ENCODE peak calls at places on chromosomes 1 and 21, in four cellular contexts. T, D, I and F are unnamed samples. For H3K4me1, the result is how much of the 10 kb centered on the place peaks cover.

GRCh38 chr21:29424728-29425127 is 126.0 kb downstream of the BACH1 start:
- DNase-seq in I (no peak), D (no peak), T (no peak), F (no peak)

GRCh38 chr1:92411511-92411910 is 75.2 kb downstream of the GFI1 start:
- DNase-seq in I (no peak), T (no peak), D (no peak), F (no peak)

GRCh38 chr1:40341509-40342380 is 24.7 kb upstream of the COL9A2 start:
- DNase-seq in T (no peak), D (no peak), I (no peak), F (no peak)

GRCh38 chr21:25127007-25127406 is 480.3 kb downstream of the MRPL39 start:
- DNase-seq in D (no peak), T (no peak), I (no peak), F (no peak)

GRCh38 chr1:9618912-9619679 is 30.4 kb downstream of the TMEM201 start:
- DNase-seq in D (no peak), I (no peak), T (no peak), F (no peak)

GRCh38 chr1:231376875-231377549 is 38.9 kb downstream of the SPRTN start:
- DNase-seq in D (no peak), I (no peak), T (no peak), F (no peak)

GRCh38 chr1:223429313-223429731 is 36.1 kb downstream of the CCDC185 start:
- DNase-seq in T (no peak), I (peak), D (no peak), F (no peak)

GRCh38 chr1:162987866-162988265 is 81.3 kb upstream of the RGS4 start:
- DNase-seq in D (no peak), T (no peak), I (no peak), F (no peak)

GRCh38 chr1:17926906-17927305 is 171.8 kb downstream of the ACTL8 start:
- DNase-seq in I (no peak), D (no peak), T (no peak), F (no peak)

GRCh38 chr1:157104598-157105293 is 5.1 kb upstream of the ETV3L start:
- DNase-seq in I (no peak), D (no peak), T (no peak), F (no peak)

GRCh38 chr1:40739455-40740008 is 44.1 kb upstream of the KCNQ4 start:
- DNase-seq in T (no peak), I (no peak), D (no peak), F (no peak)

GRCh38 chr1:207811319-207811718 is 59.5 kb downstream of the CD46 start:
- DNase-seq in I (no peak), T (no peak), D (peak), F (no peak)

GRCh38 chr1:207813513-207813881 is 61.6 kb downstream of the CD46 start:
- DNase-seq in I (no peak), T (no peak), D (no peak), F (peak)

GRCh38 chr1:207810606-207811295 is 58.9 kb downstream of the CD46 start:
- DNase-seq in D (peak), T (no peak), I (no peak), F (no peak)

GRCh38 chr1:207812778-207813512 is 61.1 kb downstream of the CD46 start:
- DNase-seq in T (no peak), I (no peak), D (peak), F (no peak)

GRCh38 chr1:207811920-207812720 is 60.3 kb downstream of the CD46 start:
- DNase-seq in T (peak), D (peak), I (peak), F (peak)
- H3K4me1 ChIP-seq in T (half or more), D (half or more), I (half or more), F (half or more)

DNA sequence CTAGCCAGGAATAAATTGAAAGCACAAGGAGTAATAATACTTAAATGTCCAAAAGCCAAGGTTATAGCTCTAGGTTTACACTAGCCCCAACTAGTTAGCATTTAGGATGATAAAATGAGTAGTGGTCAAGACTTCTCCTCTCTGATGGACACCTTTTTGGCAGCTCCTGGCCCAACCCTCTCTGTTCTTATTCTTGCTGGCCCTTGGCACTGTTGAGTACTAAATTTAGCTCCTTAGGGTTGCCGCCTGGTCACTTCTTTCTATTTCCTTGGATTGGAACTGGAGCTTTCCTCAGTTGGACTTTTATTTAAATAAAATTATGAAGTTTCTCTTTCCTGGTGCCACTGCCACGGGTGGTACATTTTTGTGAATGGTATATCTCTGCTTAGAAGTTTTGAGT is 28.3 kb downstream of the ARID1A start:
- DNase-seq in T (no peak), I (no peak), D (no peak), F (no peak)
- H3K4me1 ChIP-seq in T (under half), I (half or more), D (under half), F (half or more)

GRCh38 chr1:112060266-112060665 is 70.8 kb upstream of the KCND3 start:
- DNase-seq in T (no peak), I (no peak), D (no peak), F (no peak)

GRCh38 chr1:112058815-112059450 is 69.5 kb upstream of the KCND3 start:
- DNase-seq in I (no peak), D (no peak), T (no peak), F (no peak)

GRCh38 chr1:112063781-112064180 is 74.3 kb upstream of the KCND3 start:
- DNase-seq in I (no peak), T (peak), D (no peak), F (no peak)

GRCh38 chr1:112061852-112062451 is 72.5 kb upstream of the KCND3 start:
- DNase-seq in D (no peak), I (no peak), T (no peak), F (no peak)

DNA sequence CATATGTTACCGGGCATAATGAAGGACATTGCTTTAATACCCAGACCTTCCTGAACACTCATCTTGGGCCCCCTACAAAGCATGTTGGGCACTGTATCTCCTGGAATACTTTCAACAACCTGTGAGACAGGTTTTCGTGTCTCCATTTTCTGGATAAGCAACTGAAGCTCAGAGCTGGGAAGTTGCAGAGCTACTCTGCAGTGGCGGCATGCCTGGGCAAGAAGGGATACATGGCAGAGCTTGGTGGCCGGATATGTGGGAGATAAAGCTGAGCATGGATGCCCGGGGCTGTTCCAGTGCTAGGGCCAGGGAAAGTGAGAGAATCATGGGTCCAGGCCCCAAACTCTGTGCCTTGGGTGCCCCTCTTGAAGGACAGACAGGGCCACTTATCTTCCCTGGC is 71.6 kb upstream of the KCND3 start:
- DNase-seq in D (no peak), T (no peak), I (no peak), F (no peak)
- H3K4me1 ChIP-seq in D (under half), T (under half), I (under half), F (under half)

DNA sequence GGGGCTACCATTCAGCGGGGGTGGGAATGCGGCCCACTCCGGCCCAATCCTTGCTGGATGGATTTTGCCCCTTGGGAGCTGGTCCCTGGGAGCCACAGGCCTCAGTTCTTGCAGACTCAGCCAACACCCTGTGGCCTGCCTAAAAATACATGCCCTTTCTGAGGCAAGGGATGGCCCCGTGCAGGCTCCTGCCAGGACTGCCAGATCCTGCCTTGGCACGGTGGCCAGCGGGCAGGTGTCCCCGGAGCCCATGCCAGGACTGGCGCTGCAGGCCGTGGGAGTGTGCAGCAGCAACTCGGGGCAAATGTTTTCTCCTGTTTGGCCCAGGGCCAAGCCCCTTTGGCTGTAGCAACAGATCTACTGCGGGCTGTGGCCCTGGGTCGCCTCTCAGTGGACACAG is 1.6 kb upstream of the PANK4 start:
- DNase-seq in D (peak), I (peak), T (peak), F (peak)
- H3K4me1 ChIP-seq in D (under half), I (half or more), T (half or more), F (half or more)

GRCh38 chr1:32068891-32069590 is 3.7 kb upstream of the TMEM39B start:
- DNase-seq in D (no peak), I (no peak), T (no peak), F (no peak)

GRCh38 chr1:32072622-32073386 is at the start of gene TMEM39B:
- DNase-seq in T (peak), I (peak), D (peak), F (peak)

GRCh38 chr1:32074841-32075240 is 2.1 kb downstream of the TMEM39B start:
- DNase-seq in I (no peak), D (no peak), T (no peak), F (no peak)

GRCh38 chr1:32073387-32074229 is 869 bp downstream of the TMEM39B start:
- DNase-seq in T (no peak), D (no peak), I (no peak), F (no peak)

GRCh38 chr1:32071758-32072621 is 749 bp upstream of the TMEM39B start:
- DNase-seq in D (no peak), I (no peak), T (no peak), F (no peak)
- H3K4me1 ChIP-seq in D (under half), I (under half), T (under half), F (under half)